ENCODE peak calls at places on chromosome 10, in seven cellular contexts. One of them, this sample, is unnamed.

GRCh38 chr10:116147162-116147906 is 125.7 kb downstream of the GFRA1 start:
- DNase-seq in IMR-90: no peak
- DNase-seq in H1: no peak
- DNase-seq in trophoblast cell: no peak
- DNase-seq in H9: no peak
- DNase-seq in neuronal stem cell: no peak
- DNase-seq in mesenchymal stem cell: no peak
- DNase-seq in this sample: no peak

GRCh38 chr10:17316488-17317170 is 88.6 kb downstream of the VIM start:
- DNase-seq in H9: no peak
- DNase-seq in IMR-90: no peak
- DNase-seq in H1: no peak
- DNase-seq in neuronal stem cell: no peak
- DNase-seq in mesenchymal stem cell: no peak
- DNase-seq in trophoblast cell: no peak
- DNase-seq in this sample: no peak

GRCh38 chr10:123007558-123008378 is 827 bp downstream of the IKZF5 start:
- DNase-seq in IMR-90: peak
- DNase-seq in neuronal stem cell: peak
- DNase-seq in H9: peak
- DNase-seq in H1: no peak
- DNase-seq in trophoblast cell: peak
- DNase-seq in mesenchymal stem cell: peak
- DNase-seq in this sample: peak

GRCh38 chr10:89869180-89869579 is 167.8 kb downstream of the KIF20B start:
- DNase-seq in mesenchymal stem cell: no peak
- DNase-seq in H9: no peak
- DNase-seq in neuronal stem cell: no peak
- DNase-seq in trophoblast cell: no peak
- DNase-seq in H1: no peak
- DNase-seq in IMR-90: no peak
- DNase-seq in this sample: no peak

GRCh38 chr10:73262105-73262730 is 9.8 kb upstream of the MRPS16 start:
- DNase-seq in mesenchymal stem cell: peak
- DNase-seq in IMR-90: peak
- DNase-seq in trophoblast cell: peak
- DNase-seq in neuronal stem cell: no peak
- DNase-seq in H9: no peak
- DNase-seq in H1: no peak
- DNase-seq in this sample: peak

GRCh38 chr10:18043607-18044006 is 91.9 kb downstream of the SLC39A12 start:
- DNase-seq in H9: no peak
- DNase-seq in H1: no peak
- DNase-seq in trophoblast cell: no peak
- DNase-seq in neuronal stem cell: no peak
- DNase-seq in mesenchymal stem cell: no peak
- DNase-seq in IMR-90: peak
- DNase-seq in this sample: no peak

GRCh38 chr10:46292573-46293023 is 5.8 kb downstream of the ANTXRL start:
- DNase-seq in trophoblast cell: no peak
- DNase-seq in H9: no peak
- DNase-seq in IMR-90: no peak
- DNase-seq in H1: no peak
- DNase-seq in neuronal stem cell: no peak
- DNase-seq in mesenchymal stem cell: no peak
- DNase-seq in this sample: no peak

GRCh38 chr10:25758041-25758457 is 176.0 kb upstream of the MYO3A start:
- DNase-seq in trophoblast cell: peak
- DNase-seq in H1: no peak
- DNase-seq in IMR-90: no peak
- DNase-seq in H9: peak
- DNase-seq in neuronal stem cell: peak
- DNase-seq in mesenchymal stem cell: no peak
- DNase-seq in this sample: peak

GRCh38 chr10:7561216-7561893 is 105.4 kb downstream of the ITIH5 start:
- DNase-seq in H1: no peak
- DNase-seq in trophoblast cell: peak
- DNase-seq in IMR-90: no peak
- DNase-seq in H9: peak
- DNase-seq in neuronal stem cell: no peak
- DNase-seq in mesenchymal stem cell: no peak
- DNase-seq in this sample: peak

GRCh38 chr10:115432188-115432819 is 339.1 kb downstream of the ATRNL1 start:
- DNase-seq in H1: no peak
- DNase-seq in trophoblast cell: peak
- DNase-seq in IMR-90: peak
- DNase-seq in H9: no peak
- DNase-seq in mesenchymal stem cell: peak
- DNase-seq in neuronal stem cell: no peak
- DNase-seq in this sample: peak

GRCh38 chr10:43795639-43796038 is 147.0 kb upstream of the ZNF32 start:
- DNase-seq in mesenchymal stem cell: no peak
- DNase-seq in IMR-90: no peak
- DNase-seq in trophoblast cell: no peak
- DNase-seq in neuronal stem cell: no peak
- DNase-seq in H9: no peak
- DNase-seq in H1: no peak
- DNase-seq in this sample: no peak

GRCh38 chr10:119602241-119603095 is 5.7 kb upstream of the TIAL1 start:
- DNase-seq in H9: peak
- DNase-seq in mesenchymal stem cell: peak
- DNase-seq in trophoblast cell: peak
- DNase-seq in neuronal stem cell: no peak
- DNase-seq in H1: no peak
- DNase-seq in IMR-90: no peak
- DNase-seq in this sample: peak

GRCh38 chr10:123800299-123800698 is 91.3 kb downstream of the CPXM2 start:
- DNase-seq in neuronal stem cell: no peak
- DNase-seq in trophoblast cell: no peak
- DNase-seq in IMR-90: no peak
- DNase-seq in mesenchymal stem cell: no peak
- DNase-seq in H1: peak
- DNase-seq in H9: no peak
- DNase-seq in this sample: peak

GRCh38 chr10:14611971-14612693 is 162.6 kb downstream of the FAM107B start:
- DNase-seq in H9: no peak
- DNase-seq in H1: no peak
- DNase-seq in trophoblast cell: no peak
- DNase-seq in mesenchymal stem cell: no peak
- DNase-seq in neuronal stem cell: no peak
- DNase-seq in IMR-90: no peak
- DNase-seq in this sample: no peak

GRCh38 chr10:29731760-29732159 is 97.0 kb upstream of the SVIL start:
- DNase-seq in H9: no peak
- DNase-seq in IMR-90: no peak
- DNase-seq in trophoblast cell: peak
- DNase-seq in H1: no peak
- DNase-seq in neuronal stem cell: no peak
- DNase-seq in mesenchymal stem cell: no peak
- DNase-seq in this sample: no peak

GRCh38 chr10:69449841-69450240 is 1.4 kb upstream of the TSPAN15 start:
- DNase-seq in trophoblast cell: peak
- DNase-seq in H1: peak
- DNase-seq in H9: peak
- DNase-seq in IMR-90: peak
- DNase-seq in neuronal stem cell: peak
- DNase-seq in mesenchymal stem cell: peak
- DNase-seq in this sample: peak

GRCh38 chr10:45201271-45201670 is 114.1 kb downstream of the OR13A1 start:
- DNase-seq in H1: no peak
- DNase-seq in IMR-90: no peak
- DNase-seq in H9: no peak
- DNase-seq in neuronal stem cell: no peak
- DNase-seq in mesenchymal stem cell: no peak
- DNase-seq in trophoblast cell: no peak
- DNase-seq in this sample: no peak

GRCh38 chr10:45202242-45202641 is 113.2 kb downstream of the OR13A1 start:
- DNase-seq in H9: no peak
- DNase-seq in neuronal stem cell: no peak
- DNase-seq in trophoblast cell: no peak
- DNase-seq in H1: no peak
- DNase-seq in IMR-90: no peak
- DNase-seq in mesenchymal stem cell: no peak
- DNase-seq in this sample: no peak

GRCh38 chr10:45199380-45199740 is 116.0 kb downstream of the OR13A1 start:
- DNase-seq in mesenchymal stem cell: no peak
- DNase-seq in IMR-90: no peak
- DNase-seq in trophoblast cell: no peak
- DNase-seq in H1: no peak
- DNase-seq in H9: no peak
- DNase-seq in neuronal stem cell: no peak
- DNase-seq in this sample: no peak

GRCh38 chr10:45197816-45198595 is 117.4 kb downstream of the OR13A1 start:
- DNase-seq in IMR-90: no peak
- DNase-seq in mesenchymal stem cell: no peak
- DNase-seq in neuronal stem cell: no peak
- DNase-seq in trophoblast cell: no peak
- DNase-seq in H9: no peak
- DNase-seq in H1: no peak
- DNase-seq in this sample: no peak

GRCh38 chr10:45198596-45199379 is 116.6 kb downstream of the OR13A1 start:
- DNase-seq in H1: no peak
- DNase-seq in H9: peak
- DNase-seq in neuronal stem cell: no peak
- DNase-seq in mesenchymal stem cell: no peak
- DNase-seq in trophoblast cell: no peak
- DNase-seq in IMR-90: no peak
- DNase-seq in this sample: no peak
- H3K4ac ChIP-seq in H1: no peak
- H3K4ac ChIP-seq in H9: no peak
- H3K4ac ChIP-seq in neuronal stem cell: no peak
- H3K4ac ChIP-seq in mesenchymal stem cell: no peak
- H3K4ac ChIP-seq in trophoblast cell: no peak
- H3K4ac ChIP-seq in IMR-90: no peak
- H3K4ac ChIP-seq in this sample: no peak

DNA sequence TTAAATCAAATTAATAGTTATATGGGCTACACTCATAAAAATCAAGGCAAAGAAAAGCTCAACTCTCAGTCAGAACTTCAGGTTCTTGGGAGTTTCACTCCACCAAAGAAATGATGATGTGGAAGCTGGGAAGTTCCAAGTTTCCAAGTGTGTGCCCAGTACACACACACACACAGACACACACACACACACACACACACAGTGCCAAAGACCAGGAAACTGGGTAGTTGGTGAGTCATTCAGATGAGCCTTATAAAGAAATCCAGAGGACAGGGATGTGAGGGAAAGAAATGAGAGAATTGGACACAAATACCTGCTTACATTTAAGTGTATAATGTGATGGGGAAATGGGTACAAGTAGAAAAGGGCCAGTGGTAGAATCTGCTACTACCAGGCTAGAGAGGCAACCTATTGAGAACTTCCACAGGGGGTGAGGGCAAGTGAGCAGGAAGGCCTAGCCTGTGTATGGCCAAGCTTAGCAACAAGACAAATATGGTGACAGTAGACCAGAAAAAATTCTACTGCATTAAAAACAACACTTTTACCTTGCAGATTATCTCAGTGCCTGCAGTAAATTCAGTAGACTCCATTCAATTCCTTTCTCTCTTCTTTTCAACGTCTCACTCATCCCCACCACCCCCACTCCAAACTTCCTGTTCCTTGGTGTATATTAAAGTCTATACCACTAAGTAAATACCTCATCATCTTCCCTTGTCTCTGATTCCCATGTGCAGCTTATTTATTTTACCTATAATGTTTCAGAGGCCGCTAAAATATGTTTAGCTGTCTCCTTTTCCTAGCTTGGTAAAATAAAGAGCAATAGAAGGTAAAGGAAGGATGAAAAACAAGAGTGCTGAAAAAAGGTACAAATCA is 95.0 kb downstream of the CABCOCO1 start:
- DNase-seq in trophoblast cell: no peak
- DNase-seq in H1: no peak
- DNase-seq in mesenchymal stem cell: peak
- DNase-seq in IMR-90: peak
- DNase-seq in H9: no peak
- DNase-seq in neuronal stem cell: no peak
- DNase-seq in this sample: no peak
- H3K4ac ChIP-seq in trophoblast cell: no peak
- H3K4ac ChIP-seq in H1: no peak
- H3K4ac ChIP-seq in mesenchymal stem cell: peak
- H3K4ac ChIP-seq in IMR-90: peak
- H3K4ac ChIP-seq in H9: no peak
- H3K4ac ChIP-seq in neuronal stem cell: no peak
- H3K4ac ChIP-seq in this sample: no peak

GRCh38 chr10:71576842-71577241 is 142.7 kb downstream of the C10orf105 start:
- DNase-seq in H9: no peak
- DNase-seq in IMR-90: no peak
- DNase-seq in trophoblast cell: no peak
- DNase-seq in mesenchymal stem cell: no peak
- DNase-seq in neuronal stem cell: no peak
- DNase-seq in H1: no peak
- DNase-seq in this sample: no peak

GRCh38 chr10:71575446-71575845 is 144.1 kb downstream of the C10orf105 start:
- DNase-seq in trophoblast cell: no peak
- DNase-seq in IMR-90: no peak
- DNase-seq in H9: no peak
- DNase-seq in H1: no peak
- DNase-seq in mesenchymal stem cell: no peak
- DNase-seq in neuronal stem cell: no peak
- DNase-seq in this sample: no peak

GRCh38 chr10:71575934-71576801 is 143.4 kb downstream of the C10orf105 start:
- DNase-seq in neuronal stem cell: no peak
- DNase-seq in mesenchymal stem cell: no peak
- DNase-seq in H9: no peak
- DNase-seq in trophoblast cell: no peak
- DNase-seq in H1: no peak
- DNase-seq in IMR-90: no peak
- DNase-seq in this sample: peak

GRCh38 chr10:71578069-71578468 is 141.5 kb downstream of the C10orf105 start:
- DNase-seq in trophoblast cell: no peak
- DNase-seq in neuronal stem cell: no peak
- DNase-seq in IMR-90: no peak
- DNase-seq in mesenchymal stem cell: no peak
- DNase-seq in H1: no peak
- DNase-seq in H9: no peak
- DNase-seq in this sample: no peak

GRCh38 chr10:71577345-71577744 is 142.2 kb downstream of the C10orf105 start:
- DNase-seq in mesenchymal stem cell: no peak
- DNase-seq in neuronal stem cell: no peak
- DNase-seq in H1: no peak
- DNase-seq in IMR-90: no peak
- DNase-seq in H9: no peak
- DNase-seq in trophoblast cell: no peak
- DNase-seq in this sample: no peak
- H3K4ac ChIP-seq in mesenchymal stem cell: no peak
- H3K4ac ChIP-seq in neuronal stem cell: no peak
- H3K4ac ChIP-seq in H1: no peak
- H3K4ac ChIP-seq in IMR-90: no peak
- H3K4ac ChIP-seq in H9: no peak
- H3K4ac ChIP-seq in trophoblast cell: no peak
- H3K4ac ChIP-seq in this sample: no peak

DNA sequence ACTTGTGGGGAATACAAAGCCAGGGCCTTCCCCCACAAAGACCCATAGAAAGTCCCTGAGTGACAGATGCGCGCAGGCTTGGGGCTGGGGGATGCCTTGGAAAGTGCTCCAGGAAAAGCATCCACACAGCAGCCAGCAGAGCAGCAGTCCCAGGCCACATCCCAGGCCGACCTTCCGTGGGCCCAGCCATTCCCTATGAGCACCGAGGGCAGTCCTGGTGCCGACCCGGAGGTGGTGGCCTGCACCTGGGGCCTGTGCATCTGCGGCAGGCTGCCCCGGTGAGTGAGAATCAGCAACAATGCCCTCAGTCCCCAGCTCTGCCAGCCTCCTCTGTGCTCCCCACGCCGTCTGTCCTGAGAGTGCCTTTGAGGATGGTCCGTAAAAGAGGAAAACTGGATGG is 26.4 kb downstream of the ASB13 start:
- DNase-seq in H9: no peak
- DNase-seq in H1: no peak
- DNase-seq in mesenchymal stem cell: no peak
- DNase-seq in IMR-90: no peak
- DNase-seq in neuronal stem cell: no peak
- DNase-seq in trophoblast cell: no peak
- DNase-seq in this sample: no peak
- H3K4ac ChIP-seq in H9: no peak
- H3K4ac ChIP-seq in H1: no peak
- H3K4ac ChIP-seq in mesenchymal stem cell: no peak
- H3K4ac ChIP-seq in IMR-90: no peak
- H3K4ac ChIP-seq in neuronal stem cell: no peak
- H3K4ac ChIP-seq in trophoblast cell: no peak
- H3K4ac ChIP-seq in this sample: no peak